ENCODE peak calls at places on chromosomes 2 and 18, in nine cellular contexts. J is H4, T is GM04504, A is fibroblast of mammary gland, Q is foreskin fibroblast, P is HTR-8/SVneo, M is NCI-H460, Z is NCI-H1436, H is K562. R is an unnamed sample.

GRCh38 chr18:45050712-45051639 is 370.3 kb downstream of the SETBP1 start:
- DNase-seq in A (peak; percentile 97), J (peak; percentile 94), P (peak; percentile 8), Z (no peak), M (peak; percentile 44), H (peak; percentile 7), Q (peak; percentile 90), T (peak; percentile 69), R (no peak)

GRCh38 chr18:22167471-22168151 is 1.8 kb upstream of the GATA6 start:
- DNase-seq in Z (no peak), H (no peak), T (no peak), Q (peak; percentile 33), J (no peak), P (no peak), A (no peak), M (no peak), R (peak; percentile 43)

GRCh38 chr18:12255626-12256026 is 1.5 kb downstream of the CIDEA start:
- DNase-seq in Z (no peak), Q (peak; percentile 85), M (no peak), A (peak; percentile 43), J (no peak), T (no peak), P (no peak), H (no peak), R (peak; percentile 57)

GRCh38 chr2:159677654-159678053 is 34.7 kb upstream of the MARCHF7 start:
- DNase-seq in M (peak; percentile 1), P (no peak), H (no peak), Z (no peak), A (peak; percentile 33), Q (peak; percentile 31), J (no peak), T (no peak), R (peak; percentile 48)

GRCh38 chr2:106332054-106332453 is 136.2 kb downstream of the RGPD3 start:
- DNase-seq in P (no peak), A (no peak), H (no peak), J (no peak), M (no peak), T (no peak), Z (no peak), Q (no peak), R (no peak)

GRCh38 chr2:144835634-144836351 is 315.9 kb upstream of the ZEB2 start:
- DNase-seq in Z (no peak), P (no peak), M (no peak), H (no peak), J (no peak), A (peak; percentile 46), Q (peak; percentile 30), T (no peak), R (peak; percentile 34)

GRCh38 chr18:3596324-3597158 is 146.6 kb downstream of the TGIF1 start:
- DNase-seq in A (peak; percentile 69), Q (peak; percentile 25), T (no peak), J (peak; percentile 78), M (peak; percentile 78), Z (no peak), H (peak; percentile 93), P (no peak), R (peak; percentile 87)

GRCh38 chr2:231648579-231649174 is 56.0 kb downstream of the TEX44 start:
- DNase-seq in P (peak; percentile 64), T (no peak), A (peak; percentile 51), Z (no peak), H (no peak), Q (peak; percentile 79), J (peak; percentile 53), M (peak; percentile 81), R (peak; percentile 74)

GRCh38 chr2:207676827-207677354 is 34.5 kb upstream of the CCNYL1 start:
- DNase-seq in H (peak; percentile 30), Z (no peak), P (peak; percentile 57), Q (peak; percentile 86), J (no peak), T (no peak), M (peak; percentile 46), A (peak; percentile 73), R (peak; percentile 84)

GRCh38 chr2:76311713-76312112 is 601.0 kb upstream of the GCFC2 start:
- DNase-seq in M (no peak), H (no peak), J (no peak), P (no peak), T (no peak), Z (no peak), Q (no peak), A (no peak), R (no peak)

GRCh38 chr2:119253114-119253702 is 29.6 kb downstream of the STEAP3 start:
- DNase-seq in Q (peak; percentile 76), J (peak; percentile 28), T (no peak), P (no peak), H (no peak), A (peak; percentile 80), M (no peak), Z (no peak), R (peak; percentile 37)

GRCh38 chr18:32048507-32049091 is 30.0 kb downstream of the RNF125 start:
- DNase-seq in Z (no peak), J (peak; percentile 13), Q (peak; percentile 50), M (no peak), P (no peak), H (no peak), A (peak; percentile 89), T (peak; percentile 20), R (peak; percentile 8)

GRCh38 chr18:10414293-10414842 is 40.1 kb upstream of the APCDD1 start:
- DNase-seq in T (no peak), A (no peak), Q (no peak), Z (no peak), H (no peak), M (no peak), P (no peak), J (no peak), R (no peak)

GRCh38 chr2:40352321-40353099 is 99.4 kb downstream of the SLC8A1 start:
- DNase-seq in J (no peak), Q (peak; percentile 70), T (no peak), A (peak; percentile 53), P (no peak), Z (no peak), M (no peak), H (no peak), R (no peak)

GRCh38 chr2:86221066-86221684 is 21.9 kb downstream of the MRPL35 start:
- DNase-seq in Z (no peak), M (peak; percentile 35), A (peak; percentile 71), Q (peak; percentile 76), J (peak; percentile 23), T (no peak), P (peak; percentile 45), H (peak; percentile 74), R (peak; percentile 78)

GRCh38 chr2:68908392-68908970 is 37.3 kb upstream of the BMP10 start:
- DNase-seq in P (no peak), T (peak; percentile 31), Q (peak; percentile 62), Z (peak; percentile 90), A (peak; percentile 61), J (peak; percentile 95), H (peak; percentile 58), M (peak; percentile 83), R (peak; percentile 92)

GRCh38 chr2:235088608-235089020 is 136.8 kb downstream of the SH3BP4 start:
- DNase-seq in T (no peak), M (no peak), Z (no peak), P (no peak), Q (no peak), J (no peak), A (no peak), H (no peak), R (peak; percentile 32)

GRCh38 chr2:69305712-69306611 is 81.1 kb downstream of the GFPT1 start:
- DNase-seq in M (no peak), H (no peak), Z (no peak), J (no peak), Q (peak; percentile 34), A (no peak), P (no peak), T (no peak), R (peak; percentile 43)

GRCh38 chr2:111903516-111903915 is 5.1 kb downstream of the MERTK start:
- DNase-seq in H (no peak), Z (no peak), P (no peak), J (no peak), Q (no peak), M (no peak), A (no peak), T (no peak), R (no peak)

GRCh38 chr2:225493420-225494099 is 94.0 kb downstream of the NYAP2 start:
- DNase-seq in T (no peak), P (no peak), Q (no peak), J (no peak), A (no peak), M (no peak), Z (no peak), H (no peak), R (no peak)

GRCh38 chr18:27769152-27769551 is 407.8 kb downstream of the CDH2 start:
- DNase-seq in A (no peak), M (no peak), J (no peak), P (no peak), H (no peak), Z (no peak), T (no peak), Q (no peak), R (peak; percentile 9)

GRCh38 chr2:212912445-212913103 is 238.8 kb downstream of the IKZF2 start:
- DNase-seq in T (peak; percentile 42), H (no peak), A (peak; percentile 81), J (peak; percentile 57), Q (peak; percentile 57), P (peak; percentile 15), M (peak; percentile 43), Z (no peak), R (peak; percentile 53)

GRCh38 chr2:232126301-232127085 is 165.0 kb downstream of the DIS3L2 start:
- DNase-seq in M (no peak), Q (peak; percentile 25), H (no peak), P (no peak), T (no peak), Z (no peak), J (no peak), A (peak; percentile 18), R (no peak)

GRCh38 chr2:232776435-232776834 is at the start of gene KCNJ13:
- DNase-seq in Q (no peak), P (no peak), T (no peak), Z (no peak), M (no peak), A (no peak), J (no peak), H (peak; percentile 8), R (no peak)

GRCh38 chr2:112019510-112019909 is 35.6 kb upstream of the TMEM87B start:
- DNase-seq in P (no peak), H (no peak), Z (no peak), T (no peak), Q (no peak), M (no peak), J (no peak), A (no peak), R (peak; percentile 34)

GRCh38 chr2:37897511-37897910 is 27.6 kb upstream of the RMDN2 start:
- DNase-seq in A (no peak), H (no peak), Q (no peak), T (no peak), Z (no peak), J (no peak), P (no peak), M (no peak), R (no peak)

GRCh38 chr18:59180150-59180845 is 39.7 kb upstream of the GRP start:
- DNase-seq in Q (peak; percentile 86), P (no peak), M (no peak), Z (no peak), H (no peak), A (peak; percentile 77), T (peak; percentile 51), J (no peak), R (no peak)

GRCh38 chr2:88813612-88814011 is 122.1 kb downstream of the RPIA start:
- DNase-seq in Q (no peak), P (no peak), M (no peak), H (no peak), T (no peak), Z (no peak), A (no peak), J (no peak), R (peak; percentile 79)

GRCh38 chr2:47810850-47811249 is 27.9 kb downstream of the MSH6 start:
- DNase-seq in H (no peak), T (no peak), A (peak; percentile 31), M (no peak), Q (no peak), Z (no peak), P (no peak), J (no peak), R (no peak)

GRCh38 chr2:138827426-138828054 is 47.4 kb upstream of the NXPH2 start:
- DNase-seq in T (peak; percentile 29), Q (peak; percentile 76), J (peak; percentile 67), A (peak; percentile 78), H (peak; percentile 44), M (peak; percentile 77), Z (peak; percentile 45), P (peak; percentile 41), R (peak; percentile 79)

GRCh38 chr2:39546409-39546808 is 109.3 kb upstream of the MAP4K3 start:
- DNase-seq in A (no peak), H (no peak), M (no peak), Q (no peak), T (no peak), J (no peak), Z (no peak), P (no peak), R (no peak)